ENCODE peak calls at places on chromosomes 12 and 14, in nine cellular contexts. P, E, K, V, N, U, G, O and J are unnamed samples.

GRCh38 chr12:66726531-66726930 is 47.7 kb upstream of the GRIP1 start:
- DNase-seq in P (no peak), E (no peak), K (no peak), V (no peak), N (no peak), U (no peak), G (no peak), O (no peak), J (no peak)

GRCh38 chr12:2359725-2360629 is 307.2 kb downstream of the CACNA1C start:
- DNase-seq in P (no peak), E (no peak), K (no peak), V (no peak), N (no peak), U (no peak), G (no peak), O (no peak), J (no peak)

GRCh38 chr12:40310201-40310600 is 85.4 kb downstream of the LRRK2 start:
- DNase-seq in P (no peak), E (no peak), K (no peak), V (no peak), N (no peak), U (no peak), G (no peak), O (no peak), J (no peak)

GRCh38 chr12:12008232-12008850 is 62.4 kb upstream of the BCL2L14 start:
- DNase-seq in P (no peak), E (no peak), K (peak; percentile 48), V (no peak), N (no peak), U (no peak), G (no peak), O (no peak), J (no peak)

GRCh38 chr12:4859478-4860210 is 50.1 kb upstream of the KCNA1 start:
- DNase-seq in P (no peak), E (no peak), K (no peak), V (no peak), N (no peak), U (no peak), G (no peak), O (no peak), J (no peak)

GRCh38 chr12:62078020-62078419 is 182.2 kb upstream of the USP15 start:
- DNase-seq in P (no peak), E (no peak), K (no peak), V (no peak), N (no peak), U (no peak), G (no peak), O (no peak), J (no peak)

GRCh38 chr14:24387014-24387355 is 11.8 kb upstream of the NYNRIN start:
- DNase-seq in P (no peak), E (no peak), K (no peak), V (no peak), N (no peak), U (no peak), G (no peak), O (no peak), J (no peak)

GRCh38 chr12:34598352-34598827 is 576.1 kb downstream of the ALG10 start:
- DNase-seq in P (no peak), E (peak; percentile 3), K (no peak), V (peak; percentile 35), N (no peak), U (no peak), G (no peak), O (no peak), J (peak; percentile 0)

GRCh38 chr12:153080-153746 is 60.7 kb downstream of the SLC6A12 start:
- DNase-seq in P (peak; percentile 59), E (no peak), K (peak; percentile 62), V (peak; percentile 82), N (peak; percentile 91), U (peak; percentile 25), G (peak; percentile 11), O (peak; percentile 25), J (peak; percentile 93)

GRCh38 chr12:92541024-92541423 is 161.8 kb upstream of the PLEKHG7 start:
- DNase-seq in P (no peak), E (no peak), K (no peak), V (no peak), N (no peak), U (no peak), G (no peak), O (no peak), J (no peak)

GRCh38 chr12:4277856-4278581 is 4.5 kb downstream of the CCND2 start:
- DNase-seq in P (no peak), E (no peak), K (no peak), V (no peak), N (no peak), U (no peak), G (no peak), O (no peak), J (no peak)

GRCh38 chr14:62084020-62084419 is 321.8 kb downstream of the SNAPC1 start:
- DNase-seq in P (no peak), E (no peak), K (no peak), V (no peak), N (no peak), U (no peak), G (no peak), O (no peak), J (no peak)

GRCh38 chr14:105019861-105020814 is 745 bp downstream of the CDCA4 start:
- DNase-seq in P (no peak), E (peak; percentile 40), K (peak; percentile 71), V (peak; percentile 93), N (no peak), U (no peak), G (no peak), O (no peak), J (no peak)

GRCh38 chr12:131640436-131640969 is 70.4 kb upstream of the SFSWAP start:
- DNase-seq in P (no peak), E (no peak), K (no peak), V (no peak), N (no peak), U (no peak), G (no peak), O (no peak), J (peak; percentile 82)

GRCh38 chr14:81147140-81147897 is 73.4 kb downstream of the GTF2A1 start:
- DNase-seq in P (no peak), E (no peak), K (no peak), V (no peak), N (no peak), U (no peak), G (no peak), O (no peak), J (no peak)

GRCh38 chr14:77086017-77086727 is 11.9 kb upstream of the CIPC start:
- DNase-seq in P (no peak), E (no peak), K (no peak), V (no peak), N (no peak), U (no peak), G (no peak), O (no peak), J (no peak)

GRCh38 chr14:73567951-73568885 is 795 bp upstream of the ACOT2 start:
- DNase-seq in P (no peak), E (no peak), K (no peak), V (no peak), N (no peak), U (peak; percentile 47), G (no peak), O (no peak), J (no peak)

GRCh38 chr14:93081875-93082570 is 33.7 kb downstream of the ITPK1 start:
- DNase-seq in P (no peak), E (no peak), K (peak; percentile 77), V (no peak), N (no peak), U (no peak), G (no peak), O (no peak), J (no peak)

GRCh38 chr12:27787559-27787958 is 7.5 kb upstream of the MANSC4 start:
- DNase-seq in P (no peak), E (no peak), K (no peak), V (no peak), N (no peak), U (peak; percentile 78), G (no peak), O (no peak), J (no peak)
- H3K36me3 ChIP-seq in P (peaks cover 12% of the 10 kb centered on the region), E (no peaks in the 10 kb centered on the region), K (no peaks in the 10 kb centered on the region), V (no peaks in the 10 kb centered on the region), N (peaks cover 27% of the 10 kb centered on the region), U (peaks cover 7% of the 10 kb centered on the region), G (peaks cover 5% of the 10 kb centered on the region), O (peaks cover 6% of the 10 kb centered on the region), J (peaks cover 19% of the 10 kb centered on the region)

DNA sequence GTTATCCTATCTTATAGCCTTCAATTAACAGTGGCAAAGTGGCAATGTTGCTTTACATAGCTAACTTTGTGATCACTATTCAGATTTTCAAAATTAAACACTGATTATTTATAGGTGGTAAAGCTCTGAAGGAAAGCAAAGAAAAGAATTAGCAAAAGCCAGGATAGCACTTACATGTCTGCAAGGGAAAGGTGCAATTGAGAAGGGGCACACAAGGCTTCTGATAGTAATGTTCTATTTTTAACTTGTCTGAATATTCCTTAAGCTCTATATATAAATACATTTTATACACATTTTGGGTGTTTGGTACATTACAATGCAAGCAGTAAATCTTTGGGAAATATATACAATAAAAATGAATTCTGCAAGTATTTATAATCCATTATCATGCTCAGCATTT is 10.9 kb downstream of the NAP1L1 start:
- DNase-seq in P (no peak), E (no peak), K (no peak), V (no peak), N (no peak), U (no peak), G (no peak), O (no peak), J (no peak)
- H3K36me3 ChIP-seq in P (peaks cover 8% of the 10 kb centered on the region), E (no peaks in the 10 kb centered on the region), K (no peaks in the 10 kb centered on the region), V (no peaks in the 10 kb centered on the region), N (peaks cover 48% of the 10 kb centered on the region), U (peaks cover 6% of the 10 kb centered on the region), G (no peaks in the 10 kb centered on the region), O (peaks cover 22% of the 10 kb centered on the region), J (peaks cover 35% of the 10 kb centered on the region)

GRCh38 chr12:120092531-120093335 is 23.8 kb downstream of the RAB35 start:
- DNase-seq in P (no peak), E (no peak), K (no peak), V (no peak), N (no peak), U (no peak), G (no peak), O (no peak), J (no peak)
- H3K36me3 ChIP-seq in P (peaks cover 35% of the 10 kb centered on the region), E (no peaks in the 10 kb centered on the region), K (peaks cover 17% of the 10 kb centered on the region), V (no peaks in the 10 kb centered on the region), N (peaks cover 38% of the 10 kb centered on the region), U (peaks cover 12% of the 10 kb centered on the region), G (no peaks in the 10 kb centered on the region), O (no peaks in the 10 kb centered on the region), J (peaks cover 28% of the 10 kb centered on the region)

GRCh38 chr12:122346054-122346453 is 76.4 kb downstream of the CLIP1 start:
- DNase-seq in P (no peak), E (no peak), K (no peak), V (no peak), N (no peak), U (no peak), G (no peak), O (no peak), J (no peak)

GRCh38 chr12:122350444-122350843 is 72.0 kb downstream of the CLIP1 start:
- DNase-seq in P (peak; percentile 65), E (peak; percentile 32), K (no peak), V (no peak), N (no peak), U (peak; percentile 78), G (no peak), O (no peak), J (peak; percentile 32)

GRCh38 chr12:122352394-122352793 is 70.1 kb downstream of the CLIP1 start:
- DNase-seq in P (no peak), E (no peak), K (peak; percentile 52), V (no peak), N (no peak), U (no peak), G (no peak), O (no peak), J (no peak)

GRCh38 chr12:122348505-122348904 is 74.0 kb downstream of the CLIP1 start:
- DNase-seq in P (no peak), E (no peak), K (no peak), V (no peak), N (no peak), U (no peak), G (no peak), O (no peak), J (no peak)

GRCh38 chr12:122349078-122349477 is 73.4 kb downstream of the CLIP1 start:
- DNase-seq in P (no peak), E (no peak), K (no peak), V (no peak), N (no peak), U (no peak), G (no peak), O (no peak), J (no peak)
- H3K36me3 ChIP-seq in P (peaks cover 53% of the 10 kb centered on the region), E (peaks cover 4% of the 10 kb centered on the region), K (peaks cover 3% of the 10 kb centered on the region), V (peaks cover 2% of the 10 kb centered on the region), N (peaks cover 9% of the 10 kb centered on the region), U (peaks cover 11% of the 10 kb centered on the region), G (no peaks in the 10 kb centered on the region), O (peaks cover 17% of the 10 kb centered on the region), J (peaks cover 8% of the 10 kb centered on the region)